ENCODE peak calls at places on chromosomes 11 and 22, in five cellular contexts. One of them, this sample, is unnamed.

GRCh38 chr11:16785520-16786128 is 47.2 kb downstream of the C11orf58 start:
- DNase-seq in AG04450: peak
- DNase-seq in colonic mucosa: peak
- DNase-seq in upper lobe of right lung: peak
- DNase-seq in right cardiac atrium: peak
- DNase-seq in this sample: peak

GRCh38 chr11:77705195-77705876 is 67.7 kb upstream of the CLNS1A start:
- DNase-seq in upper lobe of right lung: no peak
- DNase-seq in AG04450: peak
- DNase-seq in right cardiac atrium: no peak
- DNase-seq in colonic mucosa: no peak
- DNase-seq in this sample: no peak

GRCh38 chr11:63682045-63682915 is 980 bp downstream of the RTN3 start:
- DNase-seq in colonic mucosa: peak
- DNase-seq in AG04450: no peak
- DNase-seq in upper lobe of right lung: no peak
- DNase-seq in right cardiac atrium: peak
- DNase-seq in this sample: peak

GRCh38 chr11:70067591-70068341 is 10.4 kb upstream of the ANO1 start:
- DNase-seq in upper lobe of right lung: no peak
- DNase-seq in colonic mucosa: peak
- DNase-seq in right cardiac atrium: peak
- DNase-seq in AG04450: no peak
- DNase-seq in this sample: no peak

GRCh38 chr11:34860034-34860433 is 56.1 kb downstream of the APIP start:
- DNase-seq in upper lobe of right lung: no peak
- DNase-seq in colonic mucosa: no peak
- DNase-seq in AG04450: no peak
- DNase-seq in right cardiac atrium: no peak
- DNase-seq in this sample: no peak

GRCh38 chr11:5293028-5293427 is 8.7 kb downstream of the OR51B4 start:
- DNase-seq in upper lobe of right lung: no peak
- DNase-seq in AG04450: no peak
- DNase-seq in right cardiac atrium: no peak
- DNase-seq in colonic mucosa: no peak
- DNase-seq in this sample: no peak

GRCh38 chr11:8252388-8252787 is 11.3 kb downstream of the LMO1 start:
- DNase-seq in AG04450: no peak
- DNase-seq in right cardiac atrium: no peak
- DNase-seq in upper lobe of right lung: peak
- DNase-seq in colonic mucosa: no peak
- DNase-seq in this sample: no peak

GRCh38 chr11:117356126-117356761 is 28.6 kb downstream of the CEP164 start:
- DNase-seq in right cardiac atrium: no peak
- DNase-seq in AG04450: no peak
- DNase-seq in colonic mucosa: no peak
- DNase-seq in upper lobe of right lung: no peak
- DNase-seq in this sample: no peak

GRCh38 chr22:19554834-19555404 is 30.7 kb upstream of the CLDN5 start:
- DNase-seq in upper lobe of right lung: no peak
- DNase-seq in AG04450: no peak
- DNase-seq in right cardiac atrium: no peak
- DNase-seq in colonic mucosa: no peak
- DNase-seq in this sample: no peak

GRCh38 chr11:103624708-103625623 is 411.5 kb upstream of the DDI1 start:
- DNase-seq in upper lobe of right lung: no peak
- DNase-seq in AG04450: peak
- DNase-seq in colonic mucosa: no peak
- DNase-seq in right cardiac atrium: no peak
- DNase-seq in this sample: no peak

DNA sequence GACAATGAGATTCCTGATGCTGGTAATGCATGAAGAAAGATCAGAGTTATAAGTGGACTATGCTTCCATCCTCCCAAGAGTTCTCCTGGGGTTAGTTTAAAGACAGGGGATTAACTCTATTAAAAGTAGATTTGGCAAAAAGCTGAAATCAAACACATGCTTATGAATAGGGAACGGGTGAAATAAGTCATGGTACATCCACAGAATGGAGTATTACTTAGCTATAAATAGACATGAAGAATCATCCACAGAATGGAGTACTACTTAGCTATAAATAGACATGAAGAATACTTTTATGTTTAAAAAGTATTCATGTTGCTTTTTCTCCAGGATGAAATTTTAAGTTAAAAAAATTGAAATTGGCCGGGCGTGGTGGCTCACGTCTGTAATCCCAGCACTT is 596.4 kb upstream of the B3GAT1 start:
- DNase-seq in right cardiac atrium: no peak
- DNase-seq in colonic mucosa: no peak
- DNase-seq in AG04450: no peak
- DNase-seq in upper lobe of right lung: no peak
- DNase-seq in this sample: no peak
- H3K4me3 ChIP-seq in right cardiac atrium: no peak
- H3K4me3 ChIP-seq in colonic mucosa: no peak
- H3K4me3 ChIP-seq in AG04450: no peak
- H3K4me3 ChIP-seq in upper lobe of right lung: no peak
- H3K4me3 ChIP-seq in this sample: no peak

GRCh38 chr22:21837184-21837979 is 30.1 kb downstream of the MAPK1 start:
- DNase-seq in right cardiac atrium: no peak
- DNase-seq in AG04450: peak
- DNase-seq in colonic mucosa: no peak
- DNase-seq in upper lobe of right lung: no peak
- DNase-seq in this sample: no peak
- H3K27ac ChIP-seq in right cardiac atrium: peak
- H3K27ac ChIP-seq in AG04450: peak
- H3K27ac ChIP-seq in colonic mucosa: peak
- H3K27ac ChIP-seq in upper lobe of right lung: peak
- H3K27ac ChIP-seq in this sample: peak

GRCh38 chr11:14249121-14249963 is 109.6 kb downstream of the RRAS2 start:
- DNase-seq in colonic mucosa: peak
- DNase-seq in right cardiac atrium: no peak
- DNase-seq in AG04450: peak
- DNase-seq in upper lobe of right lung: peak
- DNase-seq in this sample: peak
- H3K4me3 ChIP-seq in colonic mucosa: no peak
- H3K4me3 ChIP-seq in right cardiac atrium: no peak
- H3K4me3 ChIP-seq in AG04450: no peak
- H3K4me3 ChIP-seq in upper lobe of right lung: no peak
- H3K4me3 ChIP-seq in this sample: no peak

DNA sequence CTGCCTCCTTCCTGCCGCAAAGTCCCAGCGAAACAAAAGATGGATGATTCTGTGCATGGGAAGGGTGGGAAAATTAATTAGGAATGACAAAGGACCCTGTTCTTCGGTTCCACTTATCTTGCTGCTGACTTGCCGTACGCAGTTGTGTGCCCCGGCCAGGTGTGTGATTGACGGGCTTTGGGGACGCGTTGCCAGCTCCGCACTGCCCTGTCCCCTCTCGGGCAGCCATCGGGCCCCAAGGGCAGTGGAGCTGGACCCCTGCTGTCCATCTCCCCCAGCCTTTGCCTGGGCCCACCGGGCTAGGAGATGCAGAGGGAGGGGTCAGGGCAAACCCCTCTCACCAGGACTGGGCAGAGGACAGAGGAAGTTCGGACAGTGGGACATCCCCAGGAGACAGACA is 73.9 kb downstream of the MPPED1 start:
- DNase-seq in right cardiac atrium: no peak
- DNase-seq in AG04450: no peak
- DNase-seq in upper lobe of right lung: no peak
- DNase-seq in colonic mucosa: no peak
- DNase-seq in this sample: no peak
- H3K27ac ChIP-seq in right cardiac atrium: no peak
- H3K27ac ChIP-seq in AG04450: no peak
- H3K27ac ChIP-seq in upper lobe of right lung: no peak
- H3K27ac ChIP-seq in colonic mucosa: no peak
- H3K27ac ChIP-seq in this sample: no peak

GRCh38 chr11:61751384-61751783 is 1.1 kb upstream of the MYRF start:
- DNase-seq in colonic mucosa: no peak
- DNase-seq in AG04450: no peak
- DNase-seq in right cardiac atrium: no peak
- DNase-seq in upper lobe of right lung: no peak
- DNase-seq in this sample: no peak

GRCh38 chr11:61753672-61754071 is 1.2 kb downstream of the MYRF start:
- DNase-seq in AG04450: no peak
- DNase-seq in upper lobe of right lung: no peak
- DNase-seq in colonic mucosa: no peak
- DNase-seq in right cardiac atrium: peak
- DNase-seq in this sample: no peak

GRCh38 chr11:61754534-61755482 is 2.4 kb downstream of the MYRF start:
- DNase-seq in colonic mucosa: no peak
- DNase-seq in AG04450: no peak
- DNase-seq in upper lobe of right lung: peak
- DNase-seq in right cardiac atrium: peak
- DNase-seq in this sample: no peak

GRCh38 chr11:61752117-61752924 is at the start of gene MYRF:
- DNase-seq in AG04450: no peak
- DNase-seq in right cardiac atrium: peak
- DNase-seq in upper lobe of right lung: peak
- DNase-seq in colonic mucosa: peak
- DNase-seq in this sample: peak

GRCh38 chr11:61752925-61753551 is 602 bp downstream of the MYRF start:
- DNase-seq in colonic mucosa: no peak
- DNase-seq in AG04450: no peak
- DNase-seq in upper lobe of right lung: no peak
- DNase-seq in right cardiac atrium: no peak
- DNase-seq in this sample: no peak
- H3K4me3 ChIP-seq in colonic mucosa: peak
- H3K4me3 ChIP-seq in AG04450: peak
- H3K4me3 ChIP-seq in upper lobe of right lung: peak
- H3K4me3 ChIP-seq in right cardiac atrium: peak
- H3K4me3 ChIP-seq in this sample: peak

DNA sequence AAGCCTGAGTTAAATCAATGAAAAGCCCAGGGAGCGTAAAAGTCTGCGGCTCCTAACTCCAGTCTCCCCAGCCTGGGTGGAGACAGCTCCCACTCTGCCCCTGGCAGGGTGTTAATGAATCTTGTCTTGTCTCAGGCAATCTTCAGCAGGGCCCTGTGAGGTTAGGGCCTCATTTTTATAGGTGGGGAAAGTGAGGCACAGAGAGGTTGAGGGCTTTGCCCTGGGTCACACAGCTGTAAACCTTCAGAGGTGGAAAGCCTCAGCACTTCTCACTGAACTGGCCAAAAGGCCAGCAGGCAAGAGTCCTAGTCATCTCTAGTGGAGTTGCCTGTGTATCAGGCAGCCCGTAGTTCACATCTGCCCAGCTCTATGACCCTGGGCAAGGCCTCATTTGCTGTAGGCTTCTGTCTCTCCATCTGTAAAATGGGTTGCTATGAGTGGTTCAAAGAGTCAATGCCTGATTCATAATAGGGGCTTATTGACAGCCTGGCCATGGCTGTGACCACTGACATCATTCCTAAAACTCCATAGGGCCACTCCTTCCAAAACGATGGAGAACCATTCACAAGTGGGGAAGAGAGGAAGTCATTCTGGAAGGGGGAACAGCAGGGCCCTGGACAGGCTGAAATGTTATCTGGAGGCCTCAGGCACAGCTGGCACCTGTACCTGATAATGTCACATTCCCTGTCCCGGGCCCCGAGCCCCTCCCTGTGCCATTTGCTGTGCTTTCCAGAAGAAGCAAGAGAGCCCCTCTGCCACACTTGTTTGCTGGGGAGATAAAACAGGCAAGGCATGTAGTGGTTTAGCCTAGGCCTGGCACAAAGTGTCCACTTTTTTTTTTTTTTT is 6.0 kb downstream of the CBX7 start:
- DNase-seq in AG04450: no peak
- DNase-seq in colonic mucosa: no peak
- DNase-seq in right cardiac atrium: peak
- DNase-seq in upper lobe of right lung: peak
- DNase-seq in this sample: no peak
- H3K27ac ChIP-seq in AG04450: peak
- H3K27ac ChIP-seq in colonic mucosa: peak
- H3K27ac ChIP-seq in right cardiac atrium: peak
- H3K27ac ChIP-seq in upper lobe of right lung: peak
- H3K27ac ChIP-seq in this sample: peak